ENCODE peak calls at places on chromosomes 6 and 20, in seven cellular contexts. V, W, O, A, P, R and C are unnamed samples.

GRCh38 chr6:142543576-142543975 is 241.8 kb downstream of the ADGRG6 start:
- DNase-seq in V (no peak), W (no peak), O (no peak), A (no peak), P (no peak), R (no peak), C (no peak)

GRCh38 chr6:151765444-151765886 is 42.0 kb upstream of the ESR1 start:
- DNase-seq in V (peak), W (no peak), O (peak), A (peak), P (no peak), R (no peak), C (no peak)

GRCh38 chr20:23926941-23927872 is 47.7 kb upstream of the CST5 start:
- DNase-seq in V (no peak), W (no peak), O (no peak), A (no peak), P (no peak), R (no peak), C (peak)

GRCh38 chr20:50146732-50147662 is 6.5 kb downstream of the PEDS1 start:
- DNase-seq in V (no peak), W (peak), O (no peak), A (no peak), P (no peak), R (peak), C (no peak)

GRCh38 chr20:18007534-18008292 is 38.9 kb downstream of the MGME1 start:
- DNase-seq in V (no peak), W (no peak), O (no peak), A (no peak), P (peak), R (no peak), C (no peak)

GRCh38 chr6:41408982-41409381 is 73.6 kb downstream of the NCR2 start:
- DNase-seq in V (no peak), W (no peak), O (no peak), A (no peak), P (no peak), R (no peak), C (no peak)

GRCh38 chr6:135909737-135910387 is 58.4 kb downstream of the PDE7B start:
- DNase-seq in V (peak), W (peak), O (peak), A (no peak), P (no peak), R (no peak), C (no peak)

GRCh38 chr6:16707101-16707783 is 54.0 kb downstream of the ATXN1 start:
- DNase-seq in V (no peak), W (no peak), O (no peak), A (no peak), P (no peak), R (no peak), C (no peak)

GRCh38 chr20:36975085-36975829 is 23.7 kb upstream of the SAMHD1 start:
- DNase-seq in V (no peak), W (peak), O (no peak), A (no peak), P (no peak), R (no peak), C (no peak)

GRCh38 chr6:143079325-143079640 is 18.6 kb downstream of the AIG1 start:
- DNase-seq in V (no peak), W (no peak), O (no peak), A (no peak), P (no peak), R (no peak), C (no peak)

GRCh38 chr6:142322504-142323198 is 20.8 kb downstream of the ADGRG6 start:
- DNase-seq in V (no peak), W (no peak), O (no peak), A (no peak), P (no peak), R (no peak), C (no peak)

GRCh38 chr20:58839474-58839874 is 11.2 kb downstream of the GNAS-AS1 start:
- DNase-seq in V (peak), W (peak), O (peak), A (no peak), P (no peak), R (no peak), C (no peak)

GRCh38 chr6:4644962-4645361 is 131.2 kb upstream of the CDYL start:
- DNase-seq in V (no peak), W (no peak), O (no peak), A (no peak), P (no peak), R (no peak), C (no peak)

GRCh38 chr20:44646641-44647274 is 4.7 kb downstream of the ADA start:
- DNase-seq in V (no peak), W (no peak), O (no peak), A (no peak), P (no peak), R (no peak), C (no peak)

GRCh38 chr6:44481056-44481455 is 93.5 kb downstream of the CDC5L start:
- DNase-seq in V (no peak), W (no peak), O (no peak), A (no peak), P (no peak), R (no peak), C (no peak)

GRCh38 chr20:1951436-1952115 is 42.3 kb downstream of the PDYN start:
- DNase-seq in V (no peak), W (no peak), O (no peak), A (no peak), P (no peak), R (no peak), C (no peak)

DNA sequence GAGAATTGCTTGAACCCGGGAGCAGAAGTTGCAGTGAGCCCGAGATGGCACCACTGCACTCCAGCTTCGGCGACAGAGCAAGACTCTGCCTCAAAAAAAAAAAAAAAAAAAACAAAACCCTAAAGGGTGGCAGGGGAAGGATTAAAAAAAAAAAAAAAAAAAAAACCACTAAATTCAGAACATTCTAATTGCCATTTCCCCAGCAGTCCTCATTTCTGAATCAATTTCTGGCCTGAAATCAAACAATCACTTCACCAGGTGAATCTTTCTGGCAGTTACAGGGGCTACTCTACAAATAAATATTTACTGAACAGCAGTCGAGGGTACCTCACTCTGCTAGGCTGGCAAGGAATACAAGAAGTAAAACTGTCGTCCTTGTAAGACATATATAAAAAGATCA is 1.2 kb downstream of the UQCC1 start:
- DNase-seq in V (no peak), W (no peak), O (no peak), A (no peak), P (no peak), R (no peak), C (no peak)
- H3K4me3 ChIP-seq in V (no peak), W (no peak), O (peak), A (peak), P (no peak), R (peak), C (no peak)

GRCh38 chr20:62570403-62570802 is 71.9 kb upstream of the SLCO4A1 start:
- DNase-seq in V (peak), W (no peak), O (no peak), A (no peak), P (no peak), R (no peak), C (no peak)

GRCh38 chr20:62569615-62570014 is 72.7 kb upstream of the SLCO4A1 start:
- DNase-seq in V (no peak), W (no peak), O (no peak), A (no peak), P (no peak), R (no peak), C (no peak)

GRCh38 chr20:62570897-62571666 is 71.2 kb upstream of the SLCO4A1 start:
- DNase-seq in V (no peak), W (no peak), O (no peak), A (no peak), P (no peak), R (no peak), C (no peak)

GRCh38 chr20:62572980-62573379 is 69.3 kb upstream of the SLCO4A1 start:
- DNase-seq in V (no peak), W (no peak), O (no peak), A (no peak), P (no peak), R (no peak), C (no peak)

GRCh38 chr20:62571667-62572344 is 70.5 kb upstream of the SLCO4A1 start:
- DNase-seq in V (no peak), W (no peak), O (no peak), A (no peak), P (no peak), R (no peak), C (no peak)
- TF ChIP-seq CTCF in V (no peak), W (no peak), O (no peak), A (no peak), P (no peak), R (no peak), C (no peak)

DNA sequence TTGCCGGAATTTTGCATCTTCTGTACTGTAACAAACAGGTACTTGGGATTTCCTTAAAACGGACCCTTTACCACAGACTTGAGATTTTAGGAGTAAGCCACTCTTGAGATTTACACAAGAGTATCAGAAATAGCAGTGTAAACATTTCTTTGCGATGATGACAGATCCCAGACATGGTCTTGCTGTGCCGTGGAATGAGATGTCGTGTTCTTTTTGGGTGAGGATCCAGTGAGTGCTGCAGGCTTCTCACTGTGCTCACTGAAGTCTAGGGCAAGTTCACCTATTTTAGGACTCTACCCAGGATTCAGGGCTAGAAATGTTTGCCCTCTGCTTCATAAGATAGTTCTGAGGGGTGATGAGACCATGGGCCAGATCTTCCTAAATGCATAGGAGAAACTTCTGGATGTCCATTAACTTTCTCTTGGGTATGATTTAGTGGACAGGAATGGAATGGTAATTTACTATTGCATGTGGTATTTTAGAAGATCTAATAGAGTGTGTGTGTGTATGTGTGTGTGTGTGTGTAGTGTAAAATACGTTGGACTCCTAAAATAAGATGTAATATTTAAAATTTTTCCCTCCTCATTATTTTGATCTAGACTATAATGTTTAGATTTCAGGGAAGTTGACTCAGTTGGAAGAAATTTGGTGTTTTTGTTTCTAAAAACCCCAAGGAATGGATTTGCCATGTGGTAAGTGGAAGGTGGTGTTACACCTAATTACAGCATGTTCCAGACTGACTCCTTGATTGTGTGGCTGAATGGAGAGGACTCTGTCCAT is 8.5 kb downstream of the LRRC1 start:
- DNase-seq in V (no peak), W (no peak), O (no peak), A (no peak), P (no peak), R (no peak), C (no peak)
- H3K27ac ChIP-seq in V (no peak), W (no peak), O (no peak), A (no peak), P (no peak), R (no peak), C (peak)

GRCh38 chr6:7591770-7592169 is 1.8 kb downstream of the SNRNP48 start:
- DNase-seq in V (no peak), W (no peak), O (no peak), A (no peak), P (no peak), R (no peak), C (no peak)
- H3K4me3 ChIP-seq in V (no peak), W (no peak), O (no peak), A (no peak), P (no peak), R (peak), C (peak)

GRCh38 chr6:81751388-81752083 is 945 bp downstream of the TENT5A start:
- DNase-seq in V (peak), W (peak), O (peak), A (peak), P (peak), R (peak), C (peak)

GRCh38 chr6:81752084-81752968 is at the start of gene TENT5A:
- DNase-seq in V (peak), W (peak), O (peak), A (peak), P (peak), R (peak), C (peak)

GRCh38 chr6:81753709-81754678 is 1.5 kb upstream of the TENT5A start:
- DNase-seq in V (peak), W (peak), O (peak), A (peak), P (peak), R (peak), C (peak)

GRCh38 chr6:81754906-81755305 is 2.4 kb upstream of the TENT5A start:
- DNase-seq in V (no peak), W (no peak), O (no peak), A (no peak), P (no peak), R (no peak), C (no peak)

DNA sequence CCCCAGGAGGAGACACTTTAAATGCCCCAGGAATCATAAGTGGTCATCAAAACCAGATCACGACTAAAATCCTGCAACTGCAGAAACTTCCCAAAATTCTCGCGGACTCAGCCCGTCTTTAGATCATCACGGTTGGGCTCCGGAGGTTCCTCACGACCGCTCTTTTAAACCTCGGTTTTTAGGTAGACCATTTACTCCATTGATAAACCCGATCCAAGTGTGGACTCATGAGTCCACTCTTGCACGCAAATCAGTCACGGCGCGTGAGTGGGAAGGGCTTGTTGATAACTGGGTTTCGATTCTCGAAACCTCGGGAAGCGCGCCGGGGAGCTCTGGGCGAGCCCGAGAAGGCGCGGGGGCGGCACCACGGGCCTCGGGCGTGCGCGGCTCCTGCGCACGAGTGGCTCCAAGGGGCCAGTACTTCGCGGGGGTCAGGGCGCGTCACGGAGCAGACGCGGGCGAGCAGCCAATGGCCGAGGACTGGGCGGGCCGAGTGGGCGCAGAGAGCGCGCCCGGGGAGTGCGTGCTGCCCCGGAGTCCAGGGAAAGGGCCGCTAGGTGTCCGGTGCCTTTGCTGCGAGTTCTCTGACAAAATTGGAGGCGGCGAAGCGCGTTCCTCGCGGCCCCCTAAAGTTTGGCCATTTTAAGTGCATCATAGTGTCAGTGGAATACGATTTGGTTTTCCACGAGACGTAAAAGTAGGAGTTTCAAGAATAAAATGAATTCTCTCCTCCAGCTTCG is 658 bp upstream of the TENT5A start:
- DNase-seq in V (peak), W (peak), O (peak), A (peak), P (peak), R (peak), C (peak)
- TF ChIP-seq CTCF in V (no peak), W (no peak), O (no peak), A (peak), P (peak), R (no peak), C (no peak)

DNA sequence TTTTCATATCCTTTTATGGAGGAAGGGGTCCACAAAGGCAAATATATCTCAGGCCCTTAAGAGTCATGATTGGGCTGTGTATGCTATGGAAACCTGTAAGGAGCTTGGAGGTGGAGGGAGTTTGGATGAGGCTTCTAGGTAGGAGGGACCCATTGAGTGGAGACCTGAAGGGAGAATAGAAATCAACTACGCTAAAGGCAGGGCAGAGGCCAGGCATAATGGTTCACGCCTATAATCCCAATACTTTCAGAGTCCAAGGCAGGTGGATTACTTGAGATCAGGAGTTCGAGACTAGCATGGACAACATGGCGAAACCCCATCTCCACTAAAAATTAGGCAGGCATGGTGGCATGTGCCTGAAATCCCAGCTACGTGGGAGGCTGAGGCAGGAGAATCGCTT is 34.4 kb upstream of the ZNF217 start:
- DNase-seq in V (no peak), W (no peak), O (no peak), A (no peak), P (no peak), R (no peak), C (peak)
- H3K27ac ChIP-seq in V (no peak), W (no peak), O (no peak), A (no peak), P (no peak), R (no peak), C (no peak)

GRCh38 chr6:157273756-157274088 is 49.6 kb downstream of the TMEM242 start:
- DNase-seq in V (no peak), W (peak), O (peak), A (peak), P (peak), R (no peak), C (no peak)
- H3K4me3 ChIP-seq in V (no peak), W (peak), O (peak), A (peak), P (peak), R (peak), C (peak)

GRCh38 chr20:54195483-54196472 is 12.1 kb upstream of the PFDN4 start:
- DNase-seq in V (no peak), W (no peak), O (no peak), A (no peak), P (no peak), R (no peak), C (no peak)

GRCh38 chr20:54193817-54194216 is 14.1 kb upstream of the PFDN4 start:
- DNase-seq in V (no peak), W (no peak), O (no peak), A (no peak), P (no peak), R (no peak), C (no peak)

GRCh38 chr20:54199283-54199682 is 8.6 kb upstream of the PFDN4 start:
- DNase-seq in V (no peak), W (no peak), O (no peak), A (no peak), P (no peak), R (no peak), C (no peak)

GRCh38 chr20:54197621-54198604 is 10.0 kb upstream of the PFDN4 start:
- DNase-seq in V (no peak), W (no peak), O (peak), A (no peak), P (no peak), R (no peak), C (no peak)

GRCh38 chr20:54194724-54195438 is 13.0 kb upstream of the PFDN4 start:
- DNase-seq in V (no peak), W (no peak), O (peak), A (no peak), P (no peak), R (no peak), C (no peak)
- TF ChIP-seq CTCF in V (no peak), W (no peak), O (no peak), A (no peak), P (no peak), R (no peak), C (no peak)